ENCODE peak calls at places on chromosome 20, in five cellular contexts. One of them, this sample, is unnamed.

GRCh38 chr20:23870461-23870860 is 9.1 kb downstream of the CST5 start:
- DNase-seq in iris pigment epithelial cell: no peak
- DNase-seq in PC-3: no peak
- DNase-seq in CD8-positive, alpha-beta T cell: no peak
- DNase-seq in GM06990: no peak
- DNase-seq in this sample: no peak

GRCh38 chr20:50144362-50144761 is 9.2 kb downstream of the PEDS1 start:
- DNase-seq in GM06990: no peak
- DNase-seq in PC-3: peak
- DNase-seq in iris pigment epithelial cell: peak
- DNase-seq in CD8-positive, alpha-beta T cell: no peak
- DNase-seq in this sample: no peak

GRCh38 chr20:33995053-33995816 is 1.5 kb downstream of the RALY start:
- DNase-seq in iris pigment epithelial cell: peak
- DNase-seq in PC-3: no peak
- DNase-seq in GM06990: no peak
- DNase-seq in CD8-positive, alpha-beta T cell: no peak
- DNase-seq in this sample: no peak

GRCh38 chr20:32435449-32436107 is 77.4 kb downstream of the ASXL1 start:
- DNase-seq in GM06990: no peak
- DNase-seq in CD8-positive, alpha-beta T cell: no peak
- DNase-seq in PC-3: no peak
- DNase-seq in iris pigment epithelial cell: no peak
- DNase-seq in this sample: no peak

GRCh38 chr20:32972181-32973076 is 31.8 kb downstream of the SUN5 start:
- DNase-seq in CD8-positive, alpha-beta T cell: peak
- DNase-seq in iris pigment epithelial cell: no peak
- DNase-seq in GM06990: peak
- DNase-seq in PC-3: no peak
- DNase-seq in this sample: peak

GRCh38 chr20:50302463-50303041 is 111.9 kb downstream of the CEBPB start:
- DNase-seq in GM06990: no peak
- DNase-seq in PC-3: peak
- DNase-seq in iris pigment epithelial cell: no peak
- DNase-seq in CD8-positive, alpha-beta T cell: no peak
- DNase-seq in this sample: no peak

GRCh38 chr20:47576516-47577033 is 74.9 kb downstream of the NCOA3 start:
- DNase-seq in iris pigment epithelial cell: peak
- DNase-seq in PC-3: peak
- DNase-seq in CD8-positive, alpha-beta T cell: no peak
- DNase-seq in GM06990: peak
- DNase-seq in this sample: peak

GRCh38 chr20:63734946-63735858 is 1.3 kb upstream of the LIME1 start:
- DNase-seq in GM06990: no peak
- DNase-seq in PC-3: no peak
- DNase-seq in CD8-positive, alpha-beta T cell: no peak
- DNase-seq in iris pigment epithelial cell: no peak
- DNase-seq in this sample: no peak

GRCh38 chr20:57943291-57943690 is 233.5 kb upstream of the PMEPA1 start:
- DNase-seq in iris pigment epithelial cell: no peak
- DNase-seq in GM06990: no peak
- DNase-seq in PC-3: no peak
- DNase-seq in CD8-positive, alpha-beta T cell: no peak
- DNase-seq in this sample: no peak

GRCh38 chr20:33139467-33139866 is 28.5 kb upstream of the BPIFA2 start:
- DNase-seq in iris pigment epithelial cell: no peak
- DNase-seq in PC-3: no peak
- DNase-seq in CD8-positive, alpha-beta T cell: no peak
- DNase-seq in GM06990: no peak
- DNase-seq in this sample: no peak

GRCh38 chr20:63176448-63177133 is 39.3 kb downstream of the YTHDF1 start:
- DNase-seq in PC-3: no peak
- DNase-seq in GM06990: no peak
- DNase-seq in iris pigment epithelial cell: no peak
- DNase-seq in CD8-positive, alpha-beta T cell: no peak
- DNase-seq in this sample: no peak

GRCh38 chr20:10461495-10461894 is 26.4 kb downstream of the SLX4IP start:
- DNase-seq in PC-3: no peak
- DNase-seq in iris pigment epithelial cell: no peak
- DNase-seq in CD8-positive, alpha-beta T cell: no peak
- DNase-seq in GM06990: no peak
- DNase-seq in this sample: no peak

GRCh38 chr20:44730441-44730840 is 15.2 kb upstream of the KCNK15 start:
- DNase-seq in GM06990: no peak
- DNase-seq in CD8-positive, alpha-beta T cell: no peak
- DNase-seq in PC-3: peak
- DNase-seq in iris pigment epithelial cell: peak
- DNase-seq in this sample: no peak

GRCh38 chr20:40192083-40192482 is 497.0 kb downstream of the MAFB start:
- DNase-seq in GM06990: no peak
- DNase-seq in PC-3: no peak
- DNase-seq in iris pigment epithelial cell: no peak
- DNase-seq in CD8-positive, alpha-beta T cell: no peak
- DNase-seq in this sample: no peak

GRCh38 chr20:41619360-41620115 is 1.4 kb upstream of the CHD6 start:
- DNase-seq in PC-3: no peak
- DNase-seq in iris pigment epithelial cell: no peak
- DNase-seq in CD8-positive, alpha-beta T cell: no peak
- DNase-seq in GM06990: no peak
- DNase-seq in this sample: no peak

This sample was measured in GM12864.